ENCODE peak calls at places on chromosome 16, in five cellular contexts. One of them, this sample, is unnamed.

GRCh38 chr16:69890114-69890890 is 60.8 kb upstream of the CLEC18A start:
- DNase-seq in PC-3: no peak
- DNase-seq in Karpas-422: no peak
- DNase-seq in prostate gland: peak
- DNase-seq in AG04450: no peak
- DNase-seq in this sample: no peak

GRCh38 chr16:88063201-88063773 is 112.1 kb downstream of the BANP start:
- DNase-seq in prostate gland: no peak
- DNase-seq in PC-3: no peak
- DNase-seq in AG04450: peak
- DNase-seq in Karpas-422: no peak
- DNase-seq in this sample: no peak

GRCh38 chr16:76345093-76345735 is 68.0 kb downstream of the CNTNAP4 start:
- DNase-seq in AG04450: no peak
- DNase-seq in prostate gland: no peak
- DNase-seq in PC-3: no peak
- DNase-seq in Karpas-422: no peak
- DNase-seq in this sample: no peak

GRCh38 chr16:23148513-23149266 is 562 bp downstream of the USP31 start:
- DNase-seq in AG04450: no peak
- DNase-seq in prostate gland: peak
- DNase-seq in PC-3: peak
- DNase-seq in Karpas-422: peak
- DNase-seq in this sample: peak

GRCh38 chr16:80719573-80719972 is 84.8 kb downstream of the CDYL2 start:
- DNase-seq in PC-3: no peak
- DNase-seq in AG04450: no peak
- DNase-seq in prostate gland: no peak
- DNase-seq in Karpas-422: peak
- DNase-seq in this sample: no peak

GRCh38 chr16:46822270-46822669 is 8.7 kb downstream of the C16orf87 start:
- DNase-seq in PC-3: no peak
- DNase-seq in Karpas-422: peak
- DNase-seq in AG04450: peak
- DNase-seq in prostate gland: no peak
- DNase-seq in this sample: no peak

GRCh38 chr16:4384497-4384896 is 12.8 kb downstream of the VASN start:
- DNase-seq in Karpas-422: no peak
- DNase-seq in PC-3: no peak
- DNase-seq in prostate gland: no peak
- DNase-seq in AG04450: no peak
- DNase-seq in this sample: no peak

GRCh38 chr16:61936522-61936921 is 99.7 kb downstream of the CDH8 start:
- DNase-seq in PC-3: peak
- DNase-seq in Karpas-422: peak
- DNase-seq in AG04450: no peak
- DNase-seq in prostate gland: no peak
- DNase-seq in this sample: no peak

GRCh38 chr16:86980644-86981043 is 336.5 kb downstream of the C16orf95 start:
- DNase-seq in Karpas-422: no peak
- DNase-seq in AG04450: no peak
- DNase-seq in PC-3: no peak
- DNase-seq in prostate gland: no peak
- DNase-seq in this sample: no peak

GRCh38 chr16:79336437-79337229 is 263.9 kb downstream of the MAF start:
- DNase-seq in PC-3: no peak
- DNase-seq in AG04450: no peak
- DNase-seq in prostate gland: no peak
- DNase-seq in Karpas-422: no peak
- DNase-seq in this sample: no peak

GRCh38 chr16:27625050-27625697 is 75.2 kb downstream of the KATNIP start:
- DNase-seq in AG04450: no peak
- DNase-seq in prostate gland: peak
- DNase-seq in PC-3: no peak
- DNase-seq in Karpas-422: no peak
- DNase-seq in this sample: no peak

GRCh38 chr16:82156761-82157654 is 13.0 kb downstream of the MPHOSPH6 start:
- DNase-seq in Karpas-422: no peak
- DNase-seq in AG04450: no peak
- DNase-seq in prostate gland: no peak
- DNase-seq in PC-3: no peak
- DNase-seq in this sample: no peak

GRCh38 chr16:70520612-70521297 is 2.6 kb downstream of the COG4 start:
- DNase-seq in Karpas-422: no peak
- DNase-seq in PC-3: peak
- DNase-seq in AG04450: no peak
- DNase-seq in prostate gland: no peak
- DNase-seq in this sample: peak

GRCh38 chr16:49463529-49463928 is 89.9 kb downstream of the C16orf78 start:
- DNase-seq in prostate gland: no peak
- DNase-seq in PC-3: no peak
- DNase-seq in Karpas-422: peak
- DNase-seq in AG04450: no peak
- DNase-seq in this sample: no peak

GRCh38 chr16:16145286-16145685 is 78.0 kb downstream of the ABCC6 start:
- DNase-seq in prostate gland: no peak
- DNase-seq in AG04450: no peak
- DNase-seq in Karpas-422: no peak
- DNase-seq in PC-3: no peak
- DNase-seq in this sample: no peak
- H3K27ac ChIP-seq in prostate gland: no peak
- H3K27ac ChIP-seq in AG04450: no peak
- H3K27ac ChIP-seq in Karpas-422: no peak
- H3K27ac ChIP-seq in PC-3: no peak
- H3K27ac ChIP-seq in this sample: peak

GRCh38 chr16:25030420-25031131 is 15.4 kb upstream of the ARHGAP17 start:
- DNase-seq in AG04450: no peak
- DNase-seq in PC-3: no peak
- DNase-seq in prostate gland: no peak
- DNase-seq in Karpas-422: no peak
- DNase-seq in this sample: no peak

GRCh38 chr16:25033852-25034251 is 18.7 kb upstream of the ARHGAP17 start:
- DNase-seq in prostate gland: no peak
- DNase-seq in AG04450: no peak
- DNase-seq in PC-3: no peak
- DNase-seq in Karpas-422: no peak
- DNase-seq in this sample: no peak

GRCh38 chr16:25031132-25031440 is 15.9 kb upstream of the ARHGAP17 start:
- DNase-seq in prostate gland: no peak
- DNase-seq in Karpas-422: no peak
- DNase-seq in PC-3: no peak
- DNase-seq in AG04450: no peak
- DNase-seq in this sample: no peak

GRCh38 chr16:25034916-25035315 is 19.7 kb upstream of the ARHGAP17 start:
- DNase-seq in AG04450: no peak
- DNase-seq in Karpas-422: no peak
- DNase-seq in PC-3: peak
- DNase-seq in prostate gland: no peak
- DNase-seq in this sample: no peak

GRCh38 chr16:25031441-25032307 is 16.5 kb upstream of the ARHGAP17 start:
- DNase-seq in AG04450: peak
- DNase-seq in Karpas-422: peak
- DNase-seq in PC-3: peak
- DNase-seq in prostate gland: peak
- DNase-seq in this sample: peak
- H3K27ac ChIP-seq in AG04450: no peak
- H3K27ac ChIP-seq in Karpas-422: peak
- H3K27ac ChIP-seq in PC-3: peak
- H3K27ac ChIP-seq in prostate gland: peak
- H3K27ac ChIP-seq in this sample: peak

DNA sequence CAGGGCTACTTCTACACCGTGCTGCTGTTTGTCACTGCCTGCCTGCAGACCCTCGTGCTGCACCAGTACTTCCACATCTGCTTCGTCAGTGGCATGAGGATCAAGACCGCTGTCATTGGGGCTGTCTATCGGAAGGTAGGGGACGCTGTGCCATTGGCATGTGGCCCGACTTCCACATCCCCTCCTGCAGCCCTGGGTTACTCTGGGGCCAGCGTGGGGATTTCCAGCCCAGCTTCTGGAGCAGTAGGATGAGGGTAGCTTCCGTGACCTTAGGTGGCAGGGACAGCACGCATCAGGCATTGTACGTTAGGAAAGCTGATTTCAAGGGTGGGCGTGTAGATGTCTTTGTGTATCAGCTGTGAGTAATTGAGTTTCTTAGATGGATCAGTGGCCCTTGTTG is 96.5 kb downstream of the ABCC1 start:
- DNase-seq in prostate gland: no peak
- DNase-seq in PC-3: no peak
- DNase-seq in AG04450: no peak
- DNase-seq in Karpas-422: no peak
- DNase-seq in this sample: no peak
- H3K27ac ChIP-seq in prostate gland: no peak
- H3K27ac ChIP-seq in PC-3: peak
- H3K27ac ChIP-seq in AG04450: no peak
- H3K27ac ChIP-seq in Karpas-422: no peak
- H3K27ac ChIP-seq in this sample: peak

DNA sequence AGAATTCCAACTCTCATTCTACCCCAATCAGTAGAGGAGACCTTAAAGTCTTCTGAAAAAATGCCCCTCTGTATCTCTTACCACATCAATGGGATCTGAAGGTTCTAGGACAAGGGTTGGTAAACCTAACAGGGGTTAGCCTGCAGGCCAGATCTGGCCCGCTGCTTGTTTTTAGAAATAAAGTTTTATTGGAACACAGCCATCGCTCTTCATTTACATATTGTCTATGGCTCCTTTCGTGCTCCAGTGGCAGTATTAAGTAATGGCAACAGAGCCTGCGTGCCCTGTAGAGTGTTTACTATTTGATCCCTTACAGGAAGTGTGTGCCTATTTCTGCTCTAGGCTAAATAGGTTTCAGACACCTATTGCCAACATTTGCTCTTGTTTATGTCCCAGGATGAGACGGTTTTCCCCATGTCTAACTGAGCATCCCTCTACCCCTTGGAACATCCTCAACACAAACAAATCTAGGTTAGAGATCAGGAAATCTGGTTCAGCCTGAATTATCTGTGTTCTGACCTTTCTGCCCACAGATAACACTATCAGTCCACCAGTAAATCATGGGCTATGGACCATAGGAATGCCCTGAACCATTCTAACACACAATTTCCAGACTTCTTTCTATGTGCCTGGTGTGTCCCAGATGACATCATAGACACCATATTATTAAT is 44.2 kb upstream of the ERCC4 start:
- DNase-seq in PC-3: no peak
- DNase-seq in AG04450: no peak
- DNase-seq in prostate gland: no peak
- DNase-seq in Karpas-422: no peak
- DNase-seq in this sample: no peak
- H3K27ac ChIP-seq in PC-3: no peak
- H3K27ac ChIP-seq in AG04450: no peak
- H3K27ac ChIP-seq in prostate gland: no peak
- H3K27ac ChIP-seq in Karpas-422: no peak
- H3K27ac ChIP-seq in this sample: no peak

GRCh38 chr16:56859636-56860035 is 5.4 kb upstream of the SLC12A3 start:
- DNase-seq in PC-3: no peak
- DNase-seq in AG04450: no peak
- DNase-seq in prostate gland: no peak
- DNase-seq in Karpas-422: no peak
- DNase-seq in this sample: no peak
- H3K27ac ChIP-seq in PC-3: no peak
- H3K27ac ChIP-seq in AG04450: no peak
- H3K27ac ChIP-seq in prostate gland: no peak
- H3K27ac ChIP-seq in Karpas-422: no peak
- H3K27ac ChIP-seq in this sample: no peak

GRCh38 chr16:73056911-73057310 is 9.0 kb upstream of the ZFHX3 start:
- DNase-seq in AG04450: no peak
- DNase-seq in PC-3: peak
- DNase-seq in Karpas-422: no peak
- DNase-seq in prostate gland: no peak
- DNase-seq in this sample: no peak
- H3K27ac ChIP-seq in AG04450: peak
- H3K27ac ChIP-seq in PC-3: peak
- H3K27ac ChIP-seq in Karpas-422: no peak
- H3K27ac ChIP-seq in prostate gland: peak
- H3K27ac ChIP-seq in this sample: no peak

GRCh38 chr16:6232060-6232459 is 1100.6 kb upstream of the RBFOX1 start:
- DNase-seq in prostate gland: no peak
- DNase-seq in PC-3: no peak
- DNase-seq in AG04450: no peak
- DNase-seq in Karpas-422: no peak
- DNase-seq in this sample: no peak
- H3K27ac ChIP-seq in prostate gland: no peak
- H3K27ac ChIP-seq in PC-3: no peak
- H3K27ac ChIP-seq in AG04450: no peak
- H3K27ac ChIP-seq in Karpas-422: no peak
- H3K27ac ChIP-seq in this sample: no peak

GRCh38 chr16:68235105-68235881 is 634 bp downstream of the ESRP2 start:
- DNase-seq in prostate gland: peak
- DNase-seq in PC-3: peak
- DNase-seq in AG04450: no peak
- DNase-seq in Karpas-422: no peak
- DNase-seq in this sample: peak

GRCh38 chr16:68234188-68235104 is 1.5 kb downstream of the ESRP2 start:
- DNase-seq in Karpas-422: no peak
- DNase-seq in AG04450: no peak
- DNase-seq in prostate gland: peak
- DNase-seq in PC-3: peak
- DNase-seq in this sample: peak

GRCh38 chr16:68233085-68233834 is 2.7 kb downstream of the ESRP2 start:
- DNase-seq in prostate gland: no peak
- DNase-seq in PC-3: no peak
- DNase-seq in AG04450: no peak
- DNase-seq in Karpas-422: no peak
- DNase-seq in this sample: no peak

GRCh38 chr16:68232335-68232734 is 3.6 kb downstream of the ESRP2 start:
- DNase-seq in Karpas-422: no peak
- DNase-seq in prostate gland: no peak
- DNase-seq in PC-3: no peak
- DNase-seq in AG04450: no peak
- DNase-seq in this sample: no peak

DNA sequence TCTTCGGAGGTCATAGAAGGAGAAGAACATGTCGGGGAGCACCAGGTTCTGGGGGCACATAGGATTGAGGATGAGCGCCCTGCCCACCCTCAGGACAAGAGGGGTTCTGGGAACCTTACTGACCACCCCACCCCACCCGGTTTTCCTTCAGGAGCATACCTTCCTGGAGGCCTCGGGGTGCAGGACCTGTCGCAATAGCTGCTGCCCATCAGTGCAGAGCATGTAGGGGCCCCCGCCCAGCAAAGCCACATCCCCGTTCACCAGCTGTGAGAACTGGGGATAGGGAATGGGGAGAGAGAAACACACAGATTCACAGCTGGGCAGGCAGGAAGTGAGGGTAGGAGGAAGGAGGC is 2.1 kb downstream of the ESRP2 start:
- DNase-seq in AG04450: no peak
- DNase-seq in PC-3: no peak
- DNase-seq in Karpas-422: no peak
- DNase-seq in prostate gland: no peak
- DNase-seq in this sample: no peak
- H3K27ac ChIP-seq in AG04450: no peak
- H3K27ac ChIP-seq in PC-3: peak
- H3K27ac ChIP-seq in Karpas-422: no peak
- H3K27ac ChIP-seq in prostate gland: peak
- H3K27ac ChIP-seq in this sample: peak

GRCh38 chr16:84788968-84789371 is 30.8 kb upstream of the CRISPLD2 start:
- DNase-seq in AG04450: no peak
- DNase-seq in prostate gland: no peak
- DNase-seq in PC-3: no peak
- DNase-seq in Karpas-422: no peak
- DNase-seq in this sample: no peak
- H3K27ac ChIP-seq in AG04450: no peak
- H3K27ac ChIP-seq in prostate gland: no peak
- H3K27ac ChIP-seq in PC-3: no peak
- H3K27ac ChIP-seq in Karpas-422: no peak
- H3K27ac ChIP-seq in this sample: no peak